ENCODE peak calls at places on chromosomes 4 and X, in five cellular contexts. One of them, this sample, is unnamed.

GRCh38 chr4:83961575-83961974 is 425.7 kb downstream of the GPAT3 start:
- DNase-seq in WTC11: no peak
- DNase-seq in endothelial cell: no peak
- DNase-seq in stimulated activated CD4-positive, alpha-beta T cell treated with anti-CD3 and anti-CD28 coated beads, Interleukin-4, amount 100 ng/mL, for 48 hours: no peak
- DNase-seq in right cardiac atrium: no peak
- DNase-seq in this sample: no peak

GRCh38 chr4:168585168-168586091 is 88.6 kb downstream of the PALLD start:
- DNase-seq in endothelial cell: peak; percentile 76
- DNase-seq in stimulated activated CD4-positive, alpha-beta T cell treated with anti-CD3 and anti-CD28 coated beads, Interleukin-4, amount 100 ng/mL, for 48 hours: peak; percentile 20
- DNase-seq in WTC11: peak; percentile 85
- DNase-seq in right cardiac atrium: peak; percentile 87
- DNase-seq in this sample: peak; percentile 86

GRCh38 chr4:109033993-109034392 is 268.5 kb downstream of the COL25A1 start:
- DNase-seq in stimulated activated CD4-positive, alpha-beta T cell treated with anti-CD3 and anti-CD28 coated beads, Interleukin-4, amount 100 ng/mL, for 48 hours: no peak
- DNase-seq in endothelial cell: no peak
- DNase-seq in WTC11: no peak
- DNase-seq in right cardiac atrium: no peak
- DNase-seq in this sample: no peak

GRCh38 chr4:72858328-72858727 is 211.2 kb downstream of the COX18 start:
- DNase-seq in right cardiac atrium: no peak
- DNase-seq in stimulated activated CD4-positive, alpha-beta T cell treated with anti-CD3 and anti-CD28 coated beads, Interleukin-4, amount 100 ng/mL, for 48 hours: no peak
- DNase-seq in WTC11: no peak
- DNase-seq in endothelial cell: no peak
- DNase-seq in this sample: no peak

GRCh38 chrX:4550018-4550417 is 836.6 kb upstream of the PRKX start:
- DNase-seq in stimulated activated CD4-positive, alpha-beta T cell treated with anti-CD3 and anti-CD28 coated beads, Interleukin-4, amount 100 ng/mL, for 48 hours: no peak
- DNase-seq in WTC11: peak; percentile 13
- DNase-seq in endothelial cell: no peak
- DNase-seq in right cardiac atrium: no peak
- DNase-seq in this sample: no peak

GRCh38 chrX:14062524-14062923 is 32.8 kb upstream of the GEMIN8 start:
- DNase-seq in stimulated activated CD4-positive, alpha-beta T cell treated with anti-CD3 and anti-CD28 coated beads, Interleukin-4, amount 100 ng/mL, for 48 hours: no peak
- DNase-seq in right cardiac atrium: no peak
- DNase-seq in WTC11: no peak
- DNase-seq in endothelial cell: no peak
- DNase-seq in this sample: no peak

GRCh38 chrX:40243699-40244098 is 145.9 kb upstream of the BCOR start:
- DNase-seq in right cardiac atrium: no peak
- DNase-seq in WTC11: no peak
- DNase-seq in stimulated activated CD4-positive, alpha-beta T cell treated with anti-CD3 and anti-CD28 coated beads, Interleukin-4, amount 100 ng/mL, for 48 hours: no peak
- DNase-seq in endothelial cell: no peak
- DNase-seq in this sample: no peak

GRCh38 chr4:133150643-133151300 is 1.7 kb downstream of the PCDH10 start:
- DNase-seq in right cardiac atrium: peak; percentile 60
- DNase-seq in endothelial cell: peak; percentile 35
- DNase-seq in stimulated activated CD4-positive, alpha-beta T cell treated with anti-CD3 and anti-CD28 coated beads, Interleukin-4, amount 100 ng/mL, for 48 hours: no peak
- DNase-seq in WTC11: peak; percentile 56
- DNase-seq in this sample: peak; percentile 49

GRCh38 chrX:31297881-31298280 is 226.0 kb upstream of the FTHL17 start:
- DNase-seq in right cardiac atrium: no peak
- DNase-seq in WTC11: no peak
- DNase-seq in endothelial cell: no peak
- DNase-seq in stimulated activated CD4-positive, alpha-beta T cell treated with anti-CD3 and anti-CD28 coated beads, Interleukin-4, amount 100 ng/mL, for 48 hours: no peak
- DNase-seq in this sample: no peak

GRCh38 chrX:40245411-40246140 is 147.8 kb upstream of the BCOR start:
- DNase-seq in endothelial cell: no peak
- DNase-seq in WTC11: no peak
- DNase-seq in right cardiac atrium: peak; percentile 77
- DNase-seq in stimulated activated CD4-positive, alpha-beta T cell treated with anti-CD3 and anti-CD28 coated beads, Interleukin-4, amount 100 ng/mL, for 48 hours: no peak
- DNase-seq in this sample: no peak

GRCh38 chr4:92333056-92333455 is 29.3 kb downstream of the GRID2 start:
- DNase-seq in stimulated activated CD4-positive, alpha-beta T cell treated with anti-CD3 and anti-CD28 coated beads, Interleukin-4, amount 100 ng/mL, for 48 hours: no peak
- DNase-seq in right cardiac atrium: peak; percentile 33
- DNase-seq in WTC11: no peak
- DNase-seq in endothelial cell: no peak
- DNase-seq in this sample: no peak

GRCh38 chr4:107071108-107071507 is 35.0 kb upstream of the DKK2 start:
- DNase-seq in endothelial cell: no peak
- DNase-seq in right cardiac atrium: no peak
- DNase-seq in stimulated activated CD4-positive, alpha-beta T cell treated with anti-CD3 and anti-CD28 coated beads, Interleukin-4, amount 100 ng/mL, for 48 hours: no peak
- DNase-seq in WTC11: no peak
- DNase-seq in this sample: no peak

GRCh38 chrX:19577181-19577810 is 62.0 kb upstream of the MAP3K15 start:
- DNase-seq in stimulated activated CD4-positive, alpha-beta T cell treated with anti-CD3 and anti-CD28 coated beads, Interleukin-4, amount 100 ng/mL, for 48 hours: no peak
- DNase-seq in endothelial cell: no peak
- DNase-seq in right cardiac atrium: no peak
- DNase-seq in WTC11: no peak
- DNase-seq in this sample: no peak

GRCh38 chr4:110533940-110534339 is 58.0 kb downstream of the ENPEP start:
- DNase-seq in right cardiac atrium: no peak
- DNase-seq in WTC11: no peak
- DNase-seq in stimulated activated CD4-positive, alpha-beta T cell treated with anti-CD3 and anti-CD28 coated beads, Interleukin-4, amount 100 ng/mL, for 48 hours: no peak
- DNase-seq in endothelial cell: no peak
- DNase-seq in this sample: no peak

GRCh38 chr4:147370881-147371280 is 110.0 kb upstream of the EDNRA start:
- DNase-seq in WTC11: no peak
- DNase-seq in stimulated activated CD4-positive, alpha-beta T cell treated with anti-CD3 and anti-CD28 coated beads, Interleukin-4, amount 100 ng/mL, for 48 hours: no peak
- DNase-seq in endothelial cell: no peak
- DNase-seq in right cardiac atrium: no peak
- DNase-seq in this sample: no peak

GRCh38 chr4:6200011-6200921 is at the start of gene JAKMIP1:
- DNase-seq in right cardiac atrium: peak; percentile 90
- DNase-seq in stimulated activated CD4-positive, alpha-beta T cell treated with anti-CD3 and anti-CD28 coated beads, Interleukin-4, amount 100 ng/mL, for 48 hours: peak; percentile 83
- DNase-seq in WTC11: peak; percentile 93
- DNase-seq in endothelial cell: peak; percentile 94
- DNase-seq in this sample: peak; percentile 95

GRCh38 chrX:11446951-11447350 is 153.7 kb downstream of the AMELX start:
- DNase-seq in WTC11: no peak
- DNase-seq in stimulated activated CD4-positive, alpha-beta T cell treated with anti-CD3 and anti-CD28 coated beads, Interleukin-4, amount 100 ng/mL, for 48 hours: no peak
- DNase-seq in right cardiac atrium: no peak
- DNase-seq in endothelial cell: no peak
- DNase-seq in this sample: no peak

GRCh38 chrX:153878969-153879653 is 6.9 kb downstream of the L1CAM start:
- DNase-seq in WTC11: peak; percentile 54
- DNase-seq in right cardiac atrium: no peak
- DNase-seq in stimulated activated CD4-positive, alpha-beta T cell treated with anti-CD3 and anti-CD28 coated beads, Interleukin-4, amount 100 ng/mL, for 48 hours: no peak
- DNase-seq in endothelial cell: no peak
- DNase-seq in this sample: peak; percentile 92

GRCh38 chrX:103520391-103520790 is 1.1 kb upstream of the RAB40A start:
- DNase-seq in stimulated activated CD4-positive, alpha-beta T cell treated with anti-CD3 and anti-CD28 coated beads, Interleukin-4, amount 100 ng/mL, for 48 hours: no peak
- DNase-seq in right cardiac atrium: no peak
- DNase-seq in endothelial cell: no peak
- DNase-seq in WTC11: no peak
- DNase-seq in this sample: no peak

GRCh38 chrX:134459683-134460004 is 321 bp upstream of the HPRT1 start:
- DNase-seq in endothelial cell: peak; percentile 2
- DNase-seq in right cardiac atrium: no peak
- DNase-seq in WTC11: no peak
- DNase-seq in stimulated activated CD4-positive, alpha-beta T cell treated with anti-CD3 and anti-CD28 coated beads, Interleukin-4, amount 100 ng/mL, for 48 hours: no peak
- DNase-seq in this sample: no peak

GRCh38 chr4:23234018-23234417 is 541.3 kb downstream of the GBA3 start:
- DNase-seq in WTC11: no peak
- DNase-seq in right cardiac atrium: no peak
- DNase-seq in stimulated activated CD4-positive, alpha-beta T cell treated with anti-CD3 and anti-CD28 coated beads, Interleukin-4, amount 100 ng/mL, for 48 hours: no peak
- DNase-seq in endothelial cell: no peak
- DNase-seq in this sample: no peak

GRCh38 chr4:73869130-73870055 is at the start of gene CXCL1:
- DNase-seq in right cardiac atrium: peak; percentile 84
- DNase-seq in stimulated activated CD4-positive, alpha-beta T cell treated with anti-CD3 and anti-CD28 coated beads, Interleukin-4, amount 100 ng/mL, for 48 hours: no peak
- DNase-seq in endothelial cell: peak; percentile 54
- DNase-seq in WTC11: peak; percentile 62
- DNase-seq in this sample: peak; percentile 50

GRCh38 chr4:52250124-52250523 is 199.0 kb downstream of the SPATA18 start:
- DNase-seq in right cardiac atrium: peak; percentile 40
- DNase-seq in endothelial cell: no peak
- DNase-seq in stimulated activated CD4-positive, alpha-beta T cell treated with anti-CD3 and anti-CD28 coated beads, Interleukin-4, amount 100 ng/mL, for 48 hours: no peak
- DNase-seq in WTC11: no peak
- DNase-seq in this sample: no peak

GRCh38 chr4:21470531-21470930 is 478.0 kb downstream of the KCNIP4 start:
- DNase-seq in endothelial cell: no peak
- DNase-seq in stimulated activated CD4-positive, alpha-beta T cell treated with anti-CD3 and anti-CD28 coated beads, Interleukin-4, amount 100 ng/mL, for 48 hours: no peak
- DNase-seq in right cardiac atrium: no peak
- DNase-seq in WTC11: no peak
- DNase-seq in this sample: peak; percentile 16

GRCh38 chr4:40283968-40284367 is 51.2 kb upstream of the CHRNA9 start:
- DNase-seq in stimulated activated CD4-positive, alpha-beta T cell treated with anti-CD3 and anti-CD28 coated beads, Interleukin-4, amount 100 ng/mL, for 48 hours: peak; percentile 77
- DNase-seq in endothelial cell: no peak
- DNase-seq in right cardiac atrium: no peak
- DNase-seq in WTC11: no peak
- DNase-seq in this sample: no peak

GRCh38 chrX:42089014-42089413 is 165.7 kb upstream of the CASK start:
- DNase-seq in endothelial cell: no peak
- DNase-seq in WTC11: peak; percentile 13
- DNase-seq in right cardiac atrium: no peak
- DNase-seq in stimulated activated CD4-positive, alpha-beta T cell treated with anti-CD3 and anti-CD28 coated beads, Interleukin-4, amount 100 ng/mL, for 48 hours: no peak
- DNase-seq in this sample: no peak

GRCh38 chr4:185840201-185840600 is 28.2 kb upstream of the SORBS2 start:
- DNase-seq in endothelial cell: no peak
- DNase-seq in WTC11: no peak
- DNase-seq in right cardiac atrium: no peak
- DNase-seq in stimulated activated CD4-positive, alpha-beta T cell treated with anti-CD3 and anti-CD28 coated beads, Interleukin-4, amount 100 ng/mL, for 48 hours: no peak
- DNase-seq in this sample: no peak

GRCh38 chr4:15244354-15244753 is 183.5 kb upstream of the C1QTNF7 start:
- DNase-seq in stimulated activated CD4-positive, alpha-beta T cell treated with anti-CD3 and anti-CD28 coated beads, Interleukin-4, amount 100 ng/mL, for 48 hours: no peak
- DNase-seq in WTC11: no peak
- DNase-seq in right cardiac atrium: no peak
- DNase-seq in endothelial cell: no peak
- DNase-seq in this sample: no peak

GRCh38 chr4:65089666-65090065 is 580.6 kb downstream of the EPHA5 start:
- DNase-seq in WTC11: no peak
- DNase-seq in right cardiac atrium: no peak
- DNase-seq in stimulated activated CD4-positive, alpha-beta T cell treated with anti-CD3 and anti-CD28 coated beads, Interleukin-4, amount 100 ng/mL, for 48 hours: no peak
- DNase-seq in endothelial cell: no peak
- DNase-seq in this sample: no peak

GRCh38 chr4:169307581-169307980 is 36.8 kb upstream of the SH3RF1 start:
- DNase-seq in right cardiac atrium: no peak
- DNase-seq in endothelial cell: no peak
- DNase-seq in WTC11: no peak
- DNase-seq in stimulated activated CD4-positive, alpha-beta T cell treated with anti-CD3 and anti-CD28 coated beads, Interleukin-4, amount 100 ng/mL, for 48 hours: no peak
- DNase-seq in this sample: no peak

GRCh38 chr4:108427946-108428345 is 192.4 kb upstream of the RPL34 start:
- DNase-seq in right cardiac atrium: no peak
- DNase-seq in endothelial cell: no peak
- DNase-seq in WTC11: no peak
- DNase-seq in stimulated activated CD4-positive, alpha-beta T cell treated with anti-CD3 and anti-CD28 coated beads, Interleukin-4, amount 100 ng/mL, for 48 hours: no peak
- DNase-seq in this sample: no peak

GRCh38 chr4:161189286-161190134 is 974.3 kb downstream of the FSTL5 start:
- DNase-seq in endothelial cell: no peak
- DNase-seq in WTC11: no peak
- DNase-seq in right cardiac atrium: no peak
- DNase-seq in stimulated activated CD4-positive, alpha-beta T cell treated with anti-CD3 and anti-CD28 coated beads, Interleukin-4, amount 100 ng/mL, for 48 hours: no peak
- DNase-seq in this sample: no peak

GRCh38 chr4:4524364-4524763 is 17.5 kb downstream of the STX18 start:
- DNase-seq in right cardiac atrium: no peak
- DNase-seq in stimulated activated CD4-positive, alpha-beta T cell treated with anti-CD3 and anti-CD28 coated beads, Interleukin-4, amount 100 ng/mL, for 48 hours: no peak
- DNase-seq in WTC11: peak; percentile 28
- DNase-seq in endothelial cell: peak; percentile 9
- DNase-seq in this sample: no peak

GRCh38 chrX:129663171-129663570 is 8.4 kb upstream of the APLN start:
- DNase-seq in WTC11: no peak
- DNase-seq in endothelial cell: no peak
- DNase-seq in stimulated activated CD4-positive, alpha-beta T cell treated with anti-CD3 and anti-CD28 coated beads, Interleukin-4, amount 100 ng/mL, for 48 hours: no peak
- DNase-seq in right cardiac atrium: no peak
- DNase-seq in this sample: no peak

This sample was measured in WERI-Rb-1.